ENCODE peak calls at places on chromosomes 13 and 19, in seven cellular contexts. I is heart right ventricle, W is body of pancreas, O is IMR-90, B is thoracic aorta, C is OCI-LY7, K is thyroid gland. E is an unnamed sample. For H3K9me3, the result is how much of the 10 kb centered on the place peaks cover.

GRCh38 chr19:49536921-49537462 is 9.2 kb downstream of the RCN3 start:
- DNase-seq in I (no peak), W (no peak), O (no peak), B (no peak), C (no peak), K (no peak), E (no peak)

GRCh38 chr19:35355851-35356460 is 2.3 kb upstream of the FFAR3 start:
- DNase-seq in I (no peak), W (no peak), O (no peak), B (no peak), C (no peak), K (peak), E (no peak)

GRCh38 chr13:23558675-23559536 is 11.3 kb upstream of the TNFRSF19 start:
- DNase-seq in I (peak), W (no peak), O (peak), B (no peak), C (no peak), K (peak), E (peak)

GRCh38 chr19:4062576-4063368 is 3.9 kb downstream of the ZBTB7A start:
- DNase-seq in I (no peak), W (no peak), O (no peak), B (no peak), C (no peak), K (no peak), E (no peak)

GRCh38 chr19:32324631-32325215 is 20.7 kb upstream of the ZNF507 start:
- DNase-seq in I (no peak), W (no peak), O (peak), B (no peak), C (no peak), K (no peak), E (no peak)

GRCh38 chr13:74084375-74084902 is 49.8 kb downstream of the KLF12 start:
- DNase-seq in I (no peak), W (no peak), O (no peak), B (no peak), C (no peak), K (no peak), E (no peak)

GRCh38 chr13:25802579-25802978 is 249.2 kb downstream of the SHISA2 start:
- DNase-seq in I (no peak), W (no peak), O (no peak), B (no peak), C (no peak), K (no peak), E (no peak)

GRCh38 chr19:31538879-31539278 is 189.6 kb upstream of the TSHZ3 start:
- DNase-seq in I (no peak), W (no peak), O (no peak), B (no peak), C (no peak), K (no peak), E (no peak)

GRCh38 chr13:44048326-44048725 is 168.6 kb downstream of the LACC1 start:
- DNase-seq in I (no peak), W (no peak), O (no peak), B (no peak), C (no peak), K (no peak), E (no peak)

GRCh38 chr19:10976200-10976892 is 15.5 kb downstream of the SMARCA4 start:
- DNase-seq in I (no peak), W (no peak), O (no peak), B (no peak), C (peak), K (no peak), E (no peak)
- H3K27ac ChIP-seq in I (peak), W (no peak), O (peak), B (peak), C (peak), K (peak), E (peak)

GRCh38 chr13:104868806-104869205 is 1666.7 kb downstream of the EFNB2 start:
- DNase-seq in I (no peak), W (no peak), O (no peak), B (no peak), C (no peak), K (no peak), E (no peak)
- TF ChIP-seq CTCF in I (no peak), W (no peak), O (no peak), B (no peak), C (no peak), K (no peak), E (no peak)

DNA sequence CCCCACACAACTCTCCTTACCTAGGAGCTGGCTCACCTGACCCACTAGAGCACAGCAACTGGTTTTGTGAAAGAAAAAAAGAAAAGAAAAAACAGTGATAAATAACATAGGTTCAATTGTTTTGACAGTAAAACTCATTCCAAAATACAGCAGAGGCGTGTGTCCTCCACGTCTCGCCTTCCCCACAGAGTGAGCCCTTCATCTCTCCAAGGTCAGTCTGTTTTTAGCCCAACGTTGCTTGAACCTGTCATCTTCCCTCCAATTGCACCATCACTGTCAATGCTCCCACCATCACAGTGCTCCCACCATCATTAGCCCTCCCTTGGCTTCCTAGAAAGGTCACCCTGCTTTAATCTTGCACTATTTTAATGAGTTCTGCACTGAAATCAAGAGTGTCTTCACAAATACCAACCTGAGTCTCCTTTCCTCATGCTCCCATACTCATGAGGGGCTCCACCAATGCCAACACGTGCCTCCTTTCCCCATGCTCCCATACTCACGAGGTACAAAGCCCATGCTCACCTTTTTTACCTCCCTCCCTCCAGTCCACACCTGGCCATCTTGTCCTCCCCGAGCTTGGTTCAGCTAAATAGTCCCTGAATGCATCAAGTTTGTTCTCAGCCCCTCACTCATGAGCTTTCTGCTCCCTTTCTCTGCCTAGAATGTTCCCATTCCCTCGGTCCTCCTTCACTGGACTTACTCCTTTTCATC is 103.7 kb downstream of the IRS2 start:
- DNase-seq in I (no peak), W (no peak), O (no peak), B (no peak), C (no peak), K (no peak), E (no peak)
- H3K9me3 ChIP-seq in I (under half), W (under half), O (under half), B (under half), C (under half), K (under half), E (under half)

DNA sequence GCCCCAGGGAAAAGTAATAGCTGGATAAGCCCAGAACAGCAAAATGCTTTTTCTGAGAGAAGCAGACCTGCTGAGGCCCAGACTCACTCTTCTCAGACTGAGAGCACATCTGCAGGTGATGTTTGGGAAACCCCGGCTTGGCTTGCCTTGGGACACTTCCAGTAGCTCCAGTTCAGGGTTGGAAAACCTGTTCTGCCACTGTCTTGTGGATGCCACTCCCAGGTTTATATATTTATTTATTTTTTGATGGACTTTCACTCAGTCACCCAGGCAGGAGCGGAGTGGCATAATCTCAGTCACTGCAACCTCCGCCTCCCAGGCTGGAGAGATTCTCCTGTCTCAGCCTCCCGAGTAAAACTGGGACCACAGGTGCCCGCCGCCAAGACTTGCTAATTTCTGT is 8.0 kb upstream of the SMARCA4 start:
- DNase-seq in I (no peak), W (no peak), O (no peak), B (no peak), C (no peak), K (peak), E (no peak)
- H3K27ac ChIP-seq in I (no peak), W (no peak), O (no peak), B (no peak), C (peak), K (no peak), E (no peak)

DNA sequence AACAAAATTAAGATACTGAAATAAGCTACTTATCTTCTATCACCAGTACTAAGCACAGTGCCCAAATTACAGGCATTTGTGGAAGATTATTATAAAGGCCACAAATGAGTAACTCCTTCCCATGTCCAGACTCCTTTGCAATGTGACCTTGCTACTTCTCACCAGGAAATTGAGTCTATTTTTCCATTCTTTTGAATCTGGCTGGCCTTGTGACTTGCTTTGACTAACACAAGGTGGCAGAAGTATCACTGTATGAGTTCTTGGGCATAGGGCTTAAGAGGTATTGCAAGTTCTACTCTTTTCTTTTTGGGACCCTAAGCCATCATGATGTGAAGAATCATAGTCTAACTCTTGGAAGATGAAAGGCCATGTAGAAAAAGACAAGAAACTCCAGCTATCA is 49.9 kb downstream of the UGGT2 start:
- DNase-seq in I (no peak), W (no peak), O (no peak), B (no peak), C (no peak), K (no peak), E (no peak)
- TF ChIP-seq CTCF in I (no peak), W (no peak), O (no peak), B (no peak), C (no peak), K (no peak), E (no peak)

DNA sequence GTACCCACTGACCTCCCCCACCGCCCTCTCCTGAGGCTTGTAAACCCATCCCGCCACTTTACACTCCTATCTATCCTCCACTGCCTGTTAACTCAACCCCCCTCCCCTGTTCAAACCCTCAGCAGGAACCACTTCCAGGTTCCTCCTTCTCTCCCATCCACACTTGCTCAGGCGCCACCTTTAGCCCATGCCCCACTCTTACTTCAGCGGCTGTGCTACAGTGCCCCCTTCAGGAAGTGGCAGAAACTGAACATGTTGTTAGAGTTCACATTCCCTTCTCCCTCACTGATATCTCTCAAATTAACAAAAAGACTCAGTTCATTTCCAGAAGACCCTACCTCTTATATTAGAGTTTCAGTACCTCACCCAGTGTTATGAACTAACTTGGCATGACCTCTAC is 49.4 kb downstream of the ZNF91 start:
- DNase-seq in I (no peak), W (no peak), O (no peak), B (no peak), C (no peak), K (no peak), E (no peak)
- H3K9me3 ChIP-seq in I (under half), W (half or more), O (half or more), B (half or more), C (under half), K (under half), E (under half)

GRCh38 chr13:50715402-50716146 is 127.9 kb downstream of the DLEU7 start:
- DNase-seq in I (peak), W (no peak), O (no peak), B (no peak), C (no peak), K (no peak), E (peak)
- H3K27ac ChIP-seq in I (no peak), W (no peak), O (no peak), B (no peak), C (no peak), K (no peak), E (no peak)

GRCh38 chr13:64158910-64159309 is 2743.3 kb upstream of the PCDH20 start:
- DNase-seq in I (no peak), W (no peak), O (peak), B (no peak), C (no peak), K (no peak), E (no peak)

DNA sequence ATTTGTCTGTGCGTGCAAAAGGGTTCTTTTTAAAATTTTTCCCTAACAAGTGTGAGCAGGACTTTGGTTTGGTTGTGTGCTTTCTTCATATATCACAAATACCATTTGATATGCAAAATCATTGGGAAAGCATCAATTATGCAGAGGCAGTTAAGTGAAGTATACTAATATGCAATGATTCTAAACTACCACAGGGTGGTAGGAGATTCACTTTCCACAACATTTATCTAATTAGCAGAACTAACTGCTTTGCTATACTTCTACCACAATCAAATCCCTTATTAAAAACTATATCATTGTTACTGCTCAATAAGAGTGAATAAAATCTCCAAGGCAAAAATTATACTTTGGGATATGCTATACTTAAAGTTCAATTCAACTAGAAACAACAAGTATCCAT is 2738.9 kb upstream of the PCDH20 start:
- DNase-seq in I (no peak), W (no peak), O (peak), B (no peak), C (no peak), K (no peak), E (no peak)
- TF ChIP-seq CTCF in I (no peak), W (no peak), O (peak), B (no peak), C (no peak), K (no peak), E (no peak)

E was measured in lung.